ENCODE peak calls at places on chromosomes 16 and 17, in five cellular contexts. One of them, this sample, is unnamed. For H3K36me3, the result is how much of the 10 kb centered on the place peaks cover.

GRCh38 chr17:39629494-39629880 is 2.7 kb downstream of the PPP1R1B start:
- ATAC-seq in aorta: no peak
- ATAC-seq in heart right ventricle: no peak
- ATAC-seq in IMR-90: no peak
- ATAC-seq in left lung: peak
- ATAC-seq in this sample: no peak

GRCh38 chr17:31252741-31253140 is 44.3 kb downstream of the OMG start:
- ATAC-seq in aorta: no peak
- ATAC-seq in heart right ventricle: no peak
- ATAC-seq in IMR-90: no peak
- ATAC-seq in left lung: no peak
- ATAC-seq in this sample: no peak

GRCh38 chr16:82298472-82298871 is 128.4 kb upstream of the MPHOSPH6 start:
- ATAC-seq in aorta: no peak
- ATAC-seq in heart right ventricle: no peak
- ATAC-seq in IMR-90: no peak
- ATAC-seq in left lung: no peak
- ATAC-seq in this sample: no peak

GRCh38 chr17:348692-349425 is 3.7 kb downstream of the RPH3AL start:
- ATAC-seq in aorta: no peak
- ATAC-seq in heart right ventricle: peak
- ATAC-seq in IMR-90: peak
- ATAC-seq in left lung: peak
- ATAC-seq in this sample: peak

GRCh38 chr16:86322840-86323239 is 187.5 kb upstream of the FOXF1 start:
- ATAC-seq in aorta: no peak
- ATAC-seq in heart right ventricle: no peak
- ATAC-seq in IMR-90: no peak
- ATAC-seq in left lung: no peak
- ATAC-seq in this sample: no peak

GRCh38 chr17:17170346-17170976 is 35.7 kb downstream of the PLD6 start:
- ATAC-seq in aorta: no peak
- ATAC-seq in heart right ventricle: no peak
- ATAC-seq in IMR-90: peak
- ATAC-seq in left lung: peak
- ATAC-seq in this sample: no peak

GRCh38 chr16:86297391-86297790 is 212.9 kb upstream of the FOXF1 start:
- ATAC-seq in aorta: no peak
- ATAC-seq in heart right ventricle: no peak
- ATAC-seq in IMR-90: no peak
- ATAC-seq in left lung: no peak
- ATAC-seq in this sample: no peak

GRCh38 chr17:74043976-74044375 is 159.5 kb upstream of the RPL38 start:
- ATAC-seq in aorta: no peak
- ATAC-seq in heart right ventricle: no peak
- ATAC-seq in IMR-90: no peak
- ATAC-seq in left lung: peak
- ATAC-seq in this sample: no peak

GRCh38 chr16:3907586-3907985 is 27.1 kb upstream of the CREBBP start:
- ATAC-seq in aorta: no peak
- ATAC-seq in heart right ventricle: no peak
- ATAC-seq in IMR-90: no peak
- ATAC-seq in left lung: no peak
- ATAC-seq in this sample: no peak

GRCh38 chr17:1495265-1495664 is 2.8 kb upstream of the MYO1C start:
- ATAC-seq in aorta: no peak
- ATAC-seq in heart right ventricle: peak
- ATAC-seq in IMR-90: no peak
- ATAC-seq in left lung: no peak
- ATAC-seq in this sample: peak

GRCh38 chr17:44998646-44999045 is 30.5 kb upstream of the C1QL1 start:
- ATAC-seq in aorta: no peak
- ATAC-seq in heart right ventricle: no peak
- ATAC-seq in IMR-90: no peak
- ATAC-seq in left lung: no peak
- ATAC-seq in this sample: no peak

GRCh38 chr16:81237282-81237681 is 1.2 kb upstream of the BCO1 start:
- ATAC-seq in aorta: no peak
- ATAC-seq in heart right ventricle: peak
- ATAC-seq in IMR-90: no peak
- ATAC-seq in left lung: peak
- ATAC-seq in this sample: peak

GRCh38 chr17:43679911-43680310 is 18.2 kb upstream of the MEOX1 start:
- ATAC-seq in aorta: no peak
- ATAC-seq in heart right ventricle: no peak
- ATAC-seq in IMR-90: no peak
- ATAC-seq in left lung: no peak
- ATAC-seq in this sample: no peak
- H3K36me3 ChIP-seq in aorta: under half
- H3K36me3 ChIP-seq in heart right ventricle: under half
- H3K36me3 ChIP-seq in IMR-90: under half
- H3K36me3 ChIP-seq in left lung: under half
- H3K36me3 ChIP-seq in this sample: under half

GRCh38 chr16:74468807-74469511 is 47.7 kb upstream of the CLEC18B start:
- ATAC-seq in aorta: no peak
- ATAC-seq in heart right ventricle: no peak
- ATAC-seq in IMR-90: no peak
- ATAC-seq in left lung: no peak
- ATAC-seq in this sample: no peak
- H3K36me3 ChIP-seq in aorta: under half
- H3K36me3 ChIP-seq in heart right ventricle: under half
- H3K36me3 ChIP-seq in IMR-90: half or more
- H3K36me3 ChIP-seq in left lung: under half
- H3K36me3 ChIP-seq in this sample: under half

GRCh38 chr16:2449118-2449517 is 10.8 kb upstream of the TEDC2 start:
- ATAC-seq in aorta: no peak
- ATAC-seq in heart right ventricle: no peak
- ATAC-seq in IMR-90: no peak
- ATAC-seq in left lung: no peak
- ATAC-seq in this sample: no peak

GRCh38 chr16:2452650-2453049 is 7.3 kb upstream of the TEDC2 start:
- ATAC-seq in aorta: no peak
- ATAC-seq in heart right ventricle: no peak
- ATAC-seq in IMR-90: no peak
- ATAC-seq in left lung: no peak
- ATAC-seq in this sample: no peak

GRCh38 chr16:2451851-2452320 is 8.0 kb upstream of the TEDC2 start:
- ATAC-seq in aorta: no peak
- ATAC-seq in heart right ventricle: no peak
- ATAC-seq in IMR-90: no peak
- ATAC-seq in left lung: no peak
- ATAC-seq in this sample: no peak

GRCh38 chr16:2450975-2451381 is 8.9 kb upstream of the TEDC2 start:
- ATAC-seq in aorta: no peak
- ATAC-seq in heart right ventricle: no peak
- ATAC-seq in IMR-90: no peak
- ATAC-seq in left lung: no peak
- ATAC-seq in this sample: no peak

GRCh38 chr16:2450535-2450934 is 9.4 kb upstream of the TEDC2 start:
- ATAC-seq in aorta: no peak
- ATAC-seq in heart right ventricle: no peak
- ATAC-seq in IMR-90: no peak
- ATAC-seq in left lung: no peak
- ATAC-seq in this sample: no peak
- H3K36me3 ChIP-seq in aorta: under half
- H3K36me3 ChIP-seq in heart right ventricle: under half
- H3K36me3 ChIP-seq in IMR-90: under half
- H3K36me3 ChIP-seq in left lung: under half
- H3K36me3 ChIP-seq in this sample: half or more

GRCh38 chr17:64036198-64036922 is 15.9 kb upstream of the ICAM2 start:
- ATAC-seq in aorta: no peak
- ATAC-seq in heart right ventricle: no peak
- ATAC-seq in IMR-90: no peak
- ATAC-seq in left lung: no peak
- ATAC-seq in this sample: no peak

GRCh38 chr17:64039106-64039400 is 18.6 kb upstream of the ICAM2 start:
- ATAC-seq in aorta: no peak
- ATAC-seq in heart right ventricle: no peak
- ATAC-seq in IMR-90: no peak
- ATAC-seq in left lung: no peak
- ATAC-seq in this sample: no peak

GRCh38 chr17:64037180-64037579 is 16.7 kb upstream of the ICAM2 start:
- ATAC-seq in aorta: no peak
- ATAC-seq in heart right ventricle: no peak
- ATAC-seq in IMR-90: no peak
- ATAC-seq in left lung: no peak
- ATAC-seq in this sample: no peak

GRCh38 chr17:64038331-64039105 is 18.1 kb upstream of the ICAM2 start:
- ATAC-seq in aorta: no peak
- ATAC-seq in heart right ventricle: no peak
- ATAC-seq in IMR-90: no peak
- ATAC-seq in left lung: no peak
- ATAC-seq in this sample: no peak

DNA sequence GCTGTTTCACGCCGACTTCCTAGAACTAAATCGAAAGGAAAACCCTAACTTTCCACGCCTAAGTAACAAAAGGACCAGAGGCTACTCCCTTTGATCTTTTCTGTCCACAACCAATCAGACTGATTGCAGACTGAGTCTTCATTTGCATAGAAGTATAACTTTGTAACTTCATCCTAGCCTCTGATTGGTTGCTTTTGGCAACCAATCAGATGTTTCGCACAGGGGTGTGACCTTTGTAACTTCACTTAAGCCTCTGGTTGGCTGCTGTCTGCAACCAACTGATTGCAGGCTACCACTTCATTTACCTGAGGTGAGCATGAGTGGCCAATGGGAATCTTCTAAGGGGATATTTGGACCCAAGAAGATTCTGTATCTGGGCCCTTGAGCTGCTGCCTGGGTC is 17.4 kb upstream of the ICAM2 start:
- ATAC-seq in aorta: no peak
- ATAC-seq in heart right ventricle: no peak
- ATAC-seq in IMR-90: no peak
- ATAC-seq in left lung: no peak
- ATAC-seq in this sample: no peak
- H3K36me3 ChIP-seq in aorta: under half
- H3K36me3 ChIP-seq in heart right ventricle: under half
- H3K36me3 ChIP-seq in IMR-90: under half
- H3K36me3 ChIP-seq in left lung: under half
- H3K36me3 ChIP-seq in this sample: under half

GRCh38 chr17:51289776-51290175 is 29.4 kb downstream of the UTP18 start:
- ATAC-seq in aorta: no peak
- ATAC-seq in heart right ventricle: no peak
- ATAC-seq in IMR-90: peak
- ATAC-seq in left lung: no peak
- ATAC-seq in this sample: peak
- H3K36me3 ChIP-seq in aorta: under half
- H3K36me3 ChIP-seq in heart right ventricle: under half
- H3K36me3 ChIP-seq in IMR-90: under half
- H3K36me3 ChIP-seq in left lung: under half
- H3K36me3 ChIP-seq in this sample: half or more

GRCh38 chr16:1661826-1662225 is 16.3 kb upstream of the JPT2 start:
- ATAC-seq in aorta: no peak
- ATAC-seq in heart right ventricle: no peak
- ATAC-seq in IMR-90: no peak
- ATAC-seq in left lung: no peak
- ATAC-seq in this sample: no peak
- H3K36me3 ChIP-seq in aorta: under half
- H3K36me3 ChIP-seq in heart right ventricle: under half
- H3K36me3 ChIP-seq in IMR-90: half or more
- H3K36me3 ChIP-seq in left lung: under half
- H3K36me3 ChIP-seq in this sample: under half

This sample was measured in gastroesophageal sphincter.